ENCODE peak calls at places on chromosomes 16 and 17, in ten cellular contexts. S is H54, K is cardiac fibroblast, N is neural progenitor cell, P is T-helper 9 cell, R is fibroblast of lung, G is ascending aorta, C is mammary epithelial cell, W is cardiac muscle cell, F is adipocyte. L is an unnamed sample.

GRCh38 chr17:82491196-82491530 is 28.4 kb upstream of the FOXK2 start:
- DNase-seq in F (no peak), W (no peak), P (no peak), C (no peak), K (no peak), N (no peak), S (no peak), G (no peak), R (no peak), L (no peak)

GRCh38 chr16:3023415-3023668 is 400 bp downstream of the HCFC1R1 start:
- DNase-seq in G (peak; percentile 79), S (peak; percentile 64), P (no peak), N (no peak), F (peak; percentile 70), K (peak; percentile 73), R (peak; percentile 56), W (peak; percentile 63), C (no peak), L (no peak)

GRCh38 chr17:43020030-43020621 is 2.1 kb downstream of the VAT1 start:
- DNase-seq in S (no peak), W (peak; percentile 58), G (no peak), R (no peak), N (no peak), P (no peak), K (peak; percentile 53), C (no peak), F (no peak), L (no peak)

GRCh38 chr17:45312477-45313418 is 4.1 kb downstream of the MAP3K14 start:
- DNase-seq in F (no peak), R (no peak), K (no peak), N (no peak), C (no peak), S (no peak), G (no peak), P (no peak), W (no peak), L (no peak)

GRCh38 chr17:81960130-81960958 is 643 bp downstream of the NOTUM start:
- DNase-seq in S (no peak), F (no peak), K (no peak), G (no peak), C (no peak), N (peak; percentile 51), W (no peak), P (no peak), R (no peak), L (no peak)

GRCh38 chr16:89949121-89949742 is 677 bp downstream of the DEF8 start:
- DNase-seq in P (no peak), N (no peak), F (peak; percentile 39), K (no peak), W (no peak), C (no peak), R (no peak), G (no peak), S (no peak), L (no peak)

GRCh38 chr17:27276653-27277156 is 17.2 kb upstream of the WSB1 start:
- DNase-seq in F (no peak), S (no peak), P (no peak), N (peak; percentile 81), R (peak; percentile 97), G (no peak), K (peak; percentile 66), C (no peak), W (peak; percentile 90), L (no peak)

GRCh38 chr16:67169642-67170167 is 633 bp upstream of the NOL3 start:
- DNase-seq in N (peak; percentile 93), R (no peak), F (peak; percentile 53), C (no peak), W (peak; percentile 56), G (no peak), S (no peak), P (no peak), K (no peak), L (no peak)

GRCh38 chr17:72853438-72854415 is 238.8 kb downstream of the SLC39A11 start:
- DNase-seq in K (no peak), F (no peak), R (no peak), S (no peak), N (no peak), P (no peak), C (no peak), W (no peak), G (no peak), L (no peak)

GRCh38 chr17:2691069-2691871 is 20.3 kb downstream of the CLUH start:
- DNase-seq in N (no peak), P (no peak), G (peak; percentile 61), S (no peak), F (no peak), W (no peak), K (no peak), R (no peak), C (no peak), L (no peak)

GRCh38 chr17:1455291-1455747 is 713 bp downstream of the CRK start:
- DNase-seq in F (peak; percentile 90), G (peak; percentile 89), N (peak; percentile 82), S (no peak), C (peak; percentile 50), K (peak; percentile 78), W (peak; percentile 78), R (peak; percentile 70), P (peak; percentile 18), L (peak; percentile 67)

L was measured in astrocyte of the spinal cord.